ENCODE peak calls at places on chromosomes 5 and 9, in six cellular contexts. P is keratinocyte, U is right atrium auricular region, Q is mesendoderm, C is spleen, A is heart left ventricle. V is an unnamed sample.

GRCh38 chr5:110439280-110439679 is 287.2 kb downstream of the TMEM232 start:
- DNase-seq in C (no peak), Q (no peak), U (no peak), P (no peak), A (no peak), V (no peak)

GRCh38 chr9:134625361-134626140 is 16.1 kb upstream of the COL5A1 start:
- DNase-seq in Q (peak; percentile 58), P (no peak), U (no peak), C (peak; percentile 37), A (no peak), V (no peak)

GRCh38 chr5:21070871-21071270 is 1082.9 kb upstream of the CDH18 start:
- DNase-seq in P (no peak), U (no peak), A (no peak), C (no peak), Q (peak; percentile 47), V (no peak)

GRCh38 chr9:74983709-74984108 is 31.0 kb upstream of the C9orf40 start:
- DNase-seq in U (no peak), P (no peak), A (no peak), Q (no peak), C (no peak), V (no peak)

GRCh38 chr5:82104872-82105271 is 133.0 kb downstream of the ATG10 start:
- DNase-seq in U (no peak), A (no peak), C (no peak), Q (no peak), P (no peak), V (no peak)

GRCh38 chr5:94423411-94423810 is 195.0 kb downstream of the KIAA0825 start:
- DNase-seq in C (no peak), P (no peak), U (no peak), A (no peak), Q (peak; percentile 55), V (no peak)

GRCh38 chr9:128100581-128100980 is 26.9 kb downstream of the PTGES2 start:
- DNase-seq in U (no peak), Q (no peak), A (no peak), C (peak; percentile 59), P (no peak), V (no peak)

GRCh38 chr5:60354322-60354721 is 345.6 kb downstream of the DEPDC1B start:
- DNase-seq in P (no peak), A (no peak), C (no peak), Q (no peak), U (no peak), V (no peak)

GRCh38 chr9:136700959-136701664 is 11.3 kb upstream of the DIPK1B start:
- DNase-seq in C (peak; percentile 85), Q (no peak), A (no peak), U (no peak), P (no peak), V (no peak)

GRCh38 chr9:16100596-16101091 is 547.8 kb downstream of the CCDC171 start:
- DNase-seq in U (peak; percentile 66), A (peak; percentile 72), P (no peak), C (no peak), Q (peak; percentile 28), V (peak; percentile 22)

DNA sequence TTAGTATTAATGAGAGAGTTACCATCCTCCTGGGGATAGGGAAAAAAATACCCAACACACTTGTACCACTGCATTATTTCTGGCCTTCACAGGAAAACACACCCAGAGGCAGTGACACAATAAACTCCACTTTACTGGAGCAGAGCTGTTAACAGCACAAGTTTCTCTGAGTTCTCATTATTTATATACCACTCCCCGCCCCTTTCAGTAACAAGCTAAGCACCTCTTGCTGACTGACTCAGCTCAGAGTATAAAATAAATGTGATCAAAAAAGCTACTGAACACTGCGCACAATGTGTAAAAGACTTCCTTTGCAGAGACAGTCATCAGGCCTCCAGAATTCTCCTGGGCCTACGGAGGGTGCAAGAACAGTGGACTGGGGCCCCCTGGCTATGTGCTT is 21.6 kb downstream of the KLF9 start:
- DNase-seq in A (no peak), U (no peak), P (no peak), Q (no peak), C (no peak), V (no peak)
- H3K4me1 ChIP-seq in A (peaks cover 59% of the 10 kb centered on the region), U (peaks cover 97% of the 10 kb centered on the region), P (no peaks in the 10 kb centered on the region), Q (no peaks in the 10 kb centered on the region), C (peaks cover 40% of the 10 kb centered on the region), V (peaks cover 99% of the 10 kb centered on the region)

GRCh38 chr5:176407456-176408244 is 8.7 kb downstream of the CLTB start:
- DNase-seq in A (no peak), C (peak; percentile 31), Q (no peak), U (no peak), P (no peak), V (peak; percentile 45)
- H3K4me1 ChIP-seq in A (peaks cover 13% of the 10 kb centered on the region), C (no peaks in the 10 kb centered on the region), Q (no peaks in the 10 kb centered on the region), U (peaks cover 42% of the 10 kb centered on the region), P (peaks cover 36% of the 10 kb centered on the region), V (peaks cover 13% of the 10 kb centered on the region)

DNA sequence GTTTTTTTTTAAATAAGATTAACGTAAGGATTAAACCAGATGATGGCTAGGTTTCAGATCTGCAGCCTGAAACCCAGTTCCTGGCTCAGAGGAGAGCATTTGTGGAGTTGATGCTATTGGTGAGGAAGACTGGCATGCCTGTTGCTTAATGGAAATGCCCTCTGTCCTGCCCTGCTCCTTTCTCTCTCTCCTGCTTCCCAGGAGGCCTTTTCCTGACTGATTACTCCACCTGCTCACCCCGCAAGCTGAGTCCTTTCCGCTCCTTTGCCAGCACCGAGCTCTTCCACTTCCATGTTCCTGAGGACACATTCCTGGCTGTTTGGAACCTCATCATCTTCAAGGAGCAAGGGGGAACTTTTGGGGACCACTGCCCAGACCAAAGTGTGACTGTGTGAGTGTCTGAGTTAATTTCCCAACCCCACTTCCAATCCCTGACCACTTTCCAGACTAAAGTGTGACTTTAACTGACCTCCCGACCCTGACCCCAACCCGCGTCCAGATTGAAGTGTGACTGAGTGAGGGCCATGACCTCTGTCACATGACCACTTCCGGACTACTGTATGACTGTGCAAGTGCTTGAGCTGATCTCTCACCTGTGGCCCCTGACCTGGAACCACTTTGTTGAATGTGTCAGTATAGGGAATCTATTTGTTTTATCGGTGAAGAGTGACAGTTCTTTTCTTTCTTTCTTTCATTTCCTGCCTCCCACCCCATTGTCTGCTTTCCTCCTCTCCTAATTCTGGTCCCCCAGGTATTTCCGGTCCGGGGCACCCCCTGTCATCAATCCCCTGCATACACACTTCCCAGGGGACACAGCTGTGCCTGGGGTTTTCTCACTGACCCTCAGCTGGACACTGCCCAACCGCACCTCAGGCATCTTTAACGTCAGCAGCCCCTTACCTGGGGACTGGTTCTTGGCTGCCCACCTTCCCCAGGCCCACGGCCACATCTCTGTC is 5.5 kb downstream of the TMEM8B start:
- DNase-seq in P (no peak), C (no peak), A (no peak), Q (no peak), U (no peak), V (no peak)
- H3K4me1 ChIP-seq in P (peaks cover 2% of the 10 kb centered on the region), C (peaks cover 13% of the 10 kb centered on the region), A (peaks cover 9% of the 10 kb centered on the region), Q (peaks cover 2% of the 10 kb centered on the region), U (peaks cover 49% of the 10 kb centered on the region), V (peaks cover 64% of the 10 kb centered on the region)

DNA sequence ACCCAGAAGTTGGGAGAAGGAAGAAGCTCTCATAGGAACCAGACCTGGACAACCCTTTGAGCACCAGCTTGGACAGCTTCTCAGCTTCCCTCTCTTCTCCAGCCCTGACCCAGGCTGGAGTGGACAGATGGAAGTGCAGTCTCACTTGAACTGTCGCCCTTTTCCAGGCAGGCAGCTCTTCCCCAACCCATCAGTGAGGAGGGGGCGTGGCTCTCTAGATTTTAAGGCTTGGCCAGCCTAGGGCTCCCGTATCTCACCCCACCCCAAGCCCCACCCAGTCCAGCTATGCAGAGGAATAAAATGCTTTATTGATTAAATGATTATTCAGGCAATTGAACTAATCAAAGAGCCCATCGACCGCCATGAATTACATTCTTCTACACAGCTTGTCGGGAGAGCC is 2.2 kb downstream of the PAX5 start:
- DNase-seq in C (no peak), A (no peak), Q (no peak), U (no peak), P (no peak), V (no peak)
- H3K4me1 ChIP-seq in C (peaks cover 24% of the 10 kb centered on the region), A (peaks cover 7% of the 10 kb centered on the region), Q (peaks cover 2% of the 10 kb centered on the region), U (peaks cover 56% of the 10 kb centered on the region), P (peaks cover 24% of the 10 kb centered on the region), V (peaks cover 20% of the 10 kb centered on the region)

GRCh38 chr9:694499-695154 is 146.9 kb upstream of the DMRT1 start:
- DNase-seq in P (peak; percentile 94), A (peak; percentile 79), C (no peak), Q (no peak), U (no peak), V (peak; percentile 65)

GRCh38 chr9:698276-698675 is 143.2 kb upstream of the DMRT1 start:
- DNase-seq in A (no peak), P (no peak), U (no peak), C (no peak), Q (no peak), V (no peak)

GRCh38 chr9:695252-695651 is 146.2 kb upstream of the DMRT1 start:
- DNase-seq in A (no peak), U (no peak), C (no peak), Q (no peak), P (no peak), V (no peak)

GRCh38 chr9:698937-699336 is 142.6 kb upstream of the DMRT1 start:
- DNase-seq in C (no peak), Q (no peak), P (no peak), A (no peak), U (no peak), V (no peak)

GRCh38 chr9:696332-697090 is 145.0 kb upstream of the DMRT1 start:
- DNase-seq in U (peak; percentile 75), Q (peak; percentile 47), P (no peak), C (no peak), A (peak; percentile 52), V (peak; percentile 64)
- H3K4me1 ChIP-seq in U (peaks cover 96% of the 10 kb centered on the region), Q (peaks cover 5% of the 10 kb centered on the region), P (peaks cover 66% of the 10 kb centered on the region), C (no peaks in the 10 kb centered on the region), A (peaks cover 36% of the 10 kb centered on the region), V (peaks cover 66% of the 10 kb centered on the region)

GRCh38 chr5:151224372-151224771 is 480 bp upstream of the CCDC69 start:
- DNase-seq in Q (no peak), U (no peak), P (no peak), A (no peak), C (no peak), V (no peak)
- H3K4me1 ChIP-seq in Q (peaks cover 2% of the 10 kb centered on the region), U (peaks cover 44% of the 10 kb centered on the region), P (peaks cover 4% of the 10 kb centered on the region), A (peaks cover 24% of the 10 kb centered on the region), C (peaks cover 37% of the 10 kb centered on the region), V (peaks cover 38% of the 10 kb centered on the region)

DNA sequence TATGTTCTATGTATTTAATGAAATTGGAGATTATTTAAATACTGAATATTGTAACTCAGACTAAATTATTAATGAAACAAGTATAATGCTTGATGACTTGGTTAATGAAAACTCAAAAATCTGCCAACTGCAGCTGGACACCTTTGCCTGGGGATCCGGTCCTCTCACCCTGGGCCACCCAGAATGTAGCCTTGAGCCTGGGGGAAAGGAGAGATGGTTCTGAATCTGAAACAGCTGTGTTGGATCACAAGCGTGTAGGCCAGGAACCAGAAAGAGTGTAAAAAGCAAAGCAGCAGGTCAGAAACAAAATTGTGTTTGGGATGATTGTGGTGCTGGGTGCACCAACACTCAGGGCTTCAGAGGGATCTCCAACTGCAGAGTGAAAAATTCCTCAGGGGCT is 38.5 kb downstream of the ADAMTS16 start:
- DNase-seq in Q (no peak), P (no peak), A (no peak), C (no peak), U (no peak), V (no peak)
- H3K4me1 ChIP-seq in Q (peaks cover 13% of the 10 kb centered on the region), P (no peaks in the 10 kb centered on the region), A (no peaks in the 10 kb centered on the region), C (no peaks in the 10 kb centered on the region), U (no peaks in the 10 kb centered on the region), V (no peaks in the 10 kb centered on the region)

GRCh38 chr5:96716716-96717115 is 54.5 kb downstream of the CAST start:
- DNase-seq in A (no peak), P (no peak), C (no peak), Q (peak; percentile 83), U (no peak), V (no peak)
- H3K4me1 ChIP-seq in A (peaks cover 45% of the 10 kb centered on the region), P (peaks cover 39% of the 10 kb centered on the region), C (peaks cover 11% of the 10 kb centered on the region), Q (peaks cover 15% of the 10 kb centered on the region), U (peaks cover 98% of the 10 kb centered on the region), V (peaks cover 81% of the 10 kb centered on the region)